ENCODE peak calls at places on chromosomes 7 and 10, in five cellular contexts. M, T, G, C and B are unnamed samples.

GRCh38 chr10:1687606-1688005 is 49.7 kb downstream of the ADARB2 start:
- DNase-seq in M (no peak), T (no peak), G (no peak), C (no peak), B (no peak)

GRCh38 chr7:46257766-46258448 is 336.8 kb upstream of the IGFBP3 start:
- DNase-seq in M (no peak), T (peak; percentile 78), G (no peak), C (peak; percentile 35), B (no peak)

GRCh38 chr10:73493781-73494180 is 2.0 kb downstream of the PPP3CB start:
- DNase-seq in M (no peak), T (peak; percentile 26), G (no peak), C (peak; percentile 61), B (no peak)

GRCh38 chr7:44595934-44596635 is 10.3 kb upstream of the OGDH start:
- DNase-seq in M (no peak), T (no peak), G (no peak), C (no peak), B (no peak)

GRCh38 chr7:767941-768729 is 41.1 kb upstream of the PRKAR1B start:
- DNase-seq in M (peak; percentile 58), T (no peak), G (peak; percentile 23), C (no peak), B (no peak)

GRCh38 chr10:99560277-99561126 is 27.8 kb downstream of the NKX2-3 start:
- DNase-seq in M (peak; percentile 1), T (peak; percentile 31), G (peak; percentile 24), C (no peak), B (no peak)

GRCh38 chr10:100362570-100363496 is 15.8 kb downstream of the SCD start:
- DNase-seq in M (peak; percentile 85), T (no peak), G (no peak), C (no peak), B (no peak)

GRCh38 chr7:152145853-152146466 is 120.5 kb downstream of the GALNT11 start:
- DNase-seq in M (no peak), T (peak; percentile 18), G (no peak), C (peak; percentile 21), B (peak; percentile 75)

GRCh38 chr7:22301790-22302189 is 55.2 kb downstream of the RAPGEF5 start:
- DNase-seq in M (no peak), T (no peak), G (no peak), C (no peak), B (no peak)

GRCh38 chr10:33542747-33543505 is 208.5 kb upstream of the NRP1 start:
- DNase-seq in M (no peak), T (no peak), G (no peak), C (no peak), B (no peak)

GRCh38 chr7:48053823-48054222 is 18.5 kb downstream of the C7orf57 start:
- DNase-seq in M (no peak), T (no peak), G (no peak), C (no peak), B (no peak)

GRCh38 chr7:23055582-23056178 is 41.8 kb upstream of the HYCC1 start:
- DNase-seq in M (no peak), T (peak; percentile 23), G (peak; percentile 46), C (peak; percentile 38), B (peak; percentile 46)

GRCh38 chr7:26061340-26062239 is 90.4 kb upstream of the NFE2L3 start:
- DNase-seq in M (no peak), T (no peak), G (peak; percentile 54), C (peak; percentile 70), B (no peak)

GRCh38 chr7:1476859-1477258 is 17.6 kb upstream of the MICALL2 start:
- DNase-seq in M (no peak), T (no peak), G (no peak), C (no peak), B (no peak)

GRCh38 chr7:79241288-79242055 is 212.0 kb downstream of the MAGI2 start:
- DNase-seq in M (no peak), T (no peak), G (no peak), C (no peak), B (no peak)

GRCh38 chr10:93199221-93199681 is 125.6 kb downstream of the CYP26A1 start:
- DNase-seq in M (peak; percentile 38), T (no peak), G (no peak), C (no peak), B (no peak)

GRCh38 chr7:159209429-159209828 is 64.8 kb upstream of the VIPR2 start:
- DNase-seq in M (no peak), T (no peak), G (no peak), C (no peak), B (no peak)